ENCODE peak calls at places on chromosomes 12 and 14, in eight cellular contexts. O is RWPE1; Y is pancreas; P is effector CD4-positive, alpha-beta T cell; W is mammary epithelial cell; Q is NCI-H510A treated with DMSO at 0.1 percent for 48 hours; M is CD8-positive, alpha-beta T cell; D is naive thymus-derived CD8-positive, alpha-beta T cell. N is an unnamed sample.

GRCh38 chr12:3366451-3367155 is 124.4 kb upstream of the PRMT8 start:
- DNase-seq in M (no peak), D (no peak), Q (no peak), Y (peak), W (no peak), P (no peak), O (no peak), N (no peak)

GRCh38 chr12:127909031-127909430 is 357.9 kb upstream of the TMEM132C start:
- DNase-seq in D (no peak), O (no peak), M (no peak), W (no peak), Q (no peak), Y (no peak), P (no peak), N (no peak)

GRCh38 chr12:98419795-98420402 is 95.5 kb upstream of the TMPO start:
- DNase-seq in D (no peak), Y (peak), O (no peak), M (no peak), Q (no peak), W (no peak), P (no peak), N (no peak)

GRCh38 chr12:1457901-1458300 is 136.5 kb downstream of the FBXL14 start:
- DNase-seq in M (no peak), O (no peak), Y (no peak), P (no peak), Q (no peak), D (no peak), W (peak), N (peak)

GRCh38 chr12:106898001-106898966 is 57.4 kb upstream of the TMEM263 start:
- DNase-seq in Y (no peak), M (no peak), W (no peak), Q (peak), D (no peak), P (no peak), O (no peak), N (no peak)

GRCh38 chr12:17342381-17342961 is 736.5 kb upstream of the LMO3 start:
- DNase-seq in Y (no peak), M (no peak), O (no peak), D (no peak), Q (no peak), W (no peak), P (no peak), N (no peak)

GRCh38 chr12:132438139-132438700 is 51.7 kb upstream of the FBRSL1 start:
- DNase-seq in M (peak), D (no peak), P (no peak), Y (peak), W (no peak), Q (no peak), O (no peak), N (no peak)

GRCh38 chr12:94057262-94058151 is 90.9 kb upstream of the PLXNC1 start:
- DNase-seq in W (no peak), Q (no peak), P (no peak), Y (no peak), D (no peak), M (no peak), O (no peak), N (peak)

GRCh38 chr14:77346495-77346894 is 25.7 kb downstream of the GSTZ1 start:
- DNase-seq in D (no peak), P (no peak), O (no peak), W (no peak), Y (no peak), M (no peak), Q (no peak), N (no peak)

GRCh38 chr12:109529618-109530300 is 43.5 kb downstream of the MMAB start:
- DNase-seq in P (no peak), D (no peak), Q (no peak), Y (no peak), O (no peak), W (no peak), M (no peak), N (no peak)

GRCh38 chr12:112115259-112116045 is 6.9 kb upstream of the NAA25 start:
- DNase-seq in Y (no peak), M (no peak), D (no peak), Q (no peak), O (no peak), W (no peak), P (no peak), N (no peak)

GRCh38 chr12:27192118-27192802 is 51.8 kb upstream of the STK38L start:
- DNase-seq in Y (no peak), W (no peak), O (no peak), D (no peak), M (no peak), Q (no peak), P (no peak), N (no peak)

GRCh38 chr12:11769723-11770514 is 120.4 kb downstream of the ETV6 start:
- DNase-seq in M (no peak), Q (peak), W (no peak), O (no peak), Y (no peak), P (no peak), D (no peak), N (no peak)

GRCh38 chr14:73457050-73457934 is 1.1 kb downstream of the NUMB start:
- DNase-seq in O (peak), Q (no peak), D (peak), W (peak), P (peak), M (no peak), Y (peak), N (peak)

GRCh38 chr12:13011098-13011497 is 11.0 kb upstream of the HEBP1 start:
- DNase-seq in O (no peak), M (no peak), P (no peak), Y (no peak), D (no peak), Q (no peak), W (no peak), N (no peak)

GRCh38 chr14:102659797-102660196 is 67.3 kb downstream of the RCOR1 start:
- DNase-seq in Q (no peak), W (peak), P (no peak), O (no peak), M (no peak), Y (no peak), D (no peak), N (peak)

GRCh38 chr12:60205500-60205899 is 609.7 kb downstream of the SLC16A7 start:
- DNase-seq in Q (no peak), M (no peak), O (no peak), Y (no peak), D (no peak), P (no peak), W (peak), N (peak)

GRCh38 chr12:74401966-74402365 is 135.7 kb upstream of the ATXN7L3B start:
- DNase-seq in Q (no peak), M (no peak), Y (no peak), O (no peak), P (no peak), D (no peak), W (no peak), N (no peak)

GRCh38 chr12:109255377-109255776 is 53.7 kb downstream of the FOXN4 start:
- DNase-seq in M (no peak), P (no peak), O (no peak), Y (no peak), D (no peak), W (no peak), Q (no peak), N (no peak)

GRCh38 chr12:58670623-58671022 is 249.7 kb downstream of the LRIG3 start:
- DNase-seq in P (no peak), M (no peak), O (no peak), D (no peak), Q (no peak), W (no peak), Y (no peak), N (no peak)

GRCh38 chr12:91948504-91948903 is 197.1 kb downstream of the BTG1 start:
- DNase-seq in Q (no peak), M (no peak), D (no peak), W (no peak), O (no peak), P (no peak), Y (no peak), N (no peak)

GRCh38 chr12:92992041-92992440 is 62.9 kb upstream of the EEA1 start:
- DNase-seq in Y (no peak), W (no peak), Q (no peak), O (no peak), M (no peak), D (no peak), P (no peak), N (no peak)

GRCh38 chr14:61385002-61385685 is 63.8 kb downstream of the PRKCH start:
- DNase-seq in M (peak), W (no peak), Y (no peak), D (peak), P (peak), Q (no peak), O (no peak), N (peak)

GRCh38 chr14:77151918-77152588 is 10.5 kb upstream of the ZDHHC22 start:
- DNase-seq in P (no peak), O (peak), D (peak), W (peak), M (no peak), Y (no peak), Q (peak), N (peak)

N was measured in M059J.